ENCODE peak calls at places on chromosome 15, in five cellular contexts. One of them, this sample, is unnamed.

GRCh38 chr15:85329561-85330421 is 50.6 kb upstream of the AKAP13 start:
- DNase-seq in HS-5: no peak
- DNase-seq in hypothalamus: no peak
- DNase-seq in activated CD4-positive, alpha-beta T cell treated with anti-CD3 and anti-CD28 coated beads, Interleukin-2, amount 10 ng/mL, durations not matched to agents 7 days and 5 days: peak
- DNase-seq in bronchial epithelial cell: no peak
- DNase-seq in this sample: no peak

GRCh38 chr15:38061856-38062649 is 127.6 kb downstream of the TMCO5A start:
- DNase-seq in HS-5: no peak
- DNase-seq in hypothalamus: no peak
- DNase-seq in activated CD4-positive, alpha-beta T cell treated with anti-CD3 and anti-CD28 coated beads, Interleukin-2, amount 10 ng/mL, durations not matched to agents 7 days and 5 days: no peak
- DNase-seq in bronchial epithelial cell: no peak
- DNase-seq in this sample: no peak

GRCh38 chr15:65818927-65819562 is 27.0 kb upstream of the DENND4A start:
- DNase-seq in HS-5: no peak
- DNase-seq in hypothalamus: no peak
- DNase-seq in activated CD4-positive, alpha-beta T cell treated with anti-CD3 and anti-CD28 coated beads, Interleukin-2, amount 10 ng/mL, durations not matched to agents 7 days and 5 days: peak
- DNase-seq in bronchial epithelial cell: no peak
- DNase-seq in this sample: no peak

GRCh38 chr15:60912984-60913697 is 316.0 kb downstream of the RORA start:
- DNase-seq in HS-5: no peak
- DNase-seq in hypothalamus: peak
- DNase-seq in activated CD4-positive, alpha-beta T cell treated with anti-CD3 and anti-CD28 coated beads, Interleukin-2, amount 10 ng/mL, durations not matched to agents 7 days and 5 days: no peak
- DNase-seq in bronchial epithelial cell: no peak
- DNase-seq in this sample: no peak

GRCh38 chr15:78072080-78072892 is 5.2 kb downstream of the TBC1D2B start:
- DNase-seq in HS-5: no peak
- DNase-seq in hypothalamus: peak
- DNase-seq in activated CD4-positive, alpha-beta T cell treated with anti-CD3 and anti-CD28 coated beads, Interleukin-2, amount 10 ng/mL, durations not matched to agents 7 days and 5 days: peak
- DNase-seq in bronchial epithelial cell: peak
- DNase-seq in this sample: no peak

GRCh38 chr15:96335429-96335807 is 4.9 kb downstream of the NR2F2 start:
- DNase-seq in HS-5: no peak
- DNase-seq in hypothalamus: no peak
- DNase-seq in activated CD4-positive, alpha-beta T cell treated with anti-CD3 and anti-CD28 coated beads, Interleukin-2, amount 10 ng/mL, durations not matched to agents 7 days and 5 days: no peak
- DNase-seq in bronchial epithelial cell: no peak
- DNase-seq in this sample: no peak

GRCh38 chr15:97745481-97746071 is 214.9 kb upstream of the ARRDC4 start:
- DNase-seq in HS-5: no peak
- DNase-seq in hypothalamus: no peak
- DNase-seq in activated CD4-positive, alpha-beta T cell treated with anti-CD3 and anti-CD28 coated beads, Interleukin-2, amount 10 ng/mL, durations not matched to agents 7 days and 5 days: peak
- DNase-seq in bronchial epithelial cell: peak
- DNase-seq in this sample: no peak

GRCh38 chr15:21261965-21262850 is 178.1 kb downstream of the POTEB3 start:
- DNase-seq in HS-5: no peak
- DNase-seq in hypothalamus: no peak
- DNase-seq in activated CD4-positive, alpha-beta T cell treated with anti-CD3 and anti-CD28 coated beads, Interleukin-2, amount 10 ng/mL, durations not matched to agents 7 days and 5 days: no peak
- DNase-seq in bronchial epithelial cell: no peak
- DNase-seq in this sample: no peak

GRCh38 chr15:64286473-64286872 is 69.5 kb downstream of the CSNK1G1 start:
- DNase-seq in HS-5: no peak
- DNase-seq in hypothalamus: no peak
- DNase-seq in activated CD4-positive, alpha-beta T cell treated with anti-CD3 and anti-CD28 coated beads, Interleukin-2, amount 10 ng/mL, durations not matched to agents 7 days and 5 days: no peak
- DNase-seq in bronchial epithelial cell: no peak
- DNase-seq in this sample: no peak

GRCh38 chr15:99536422-99537033 is 29.3 kb upstream of the MEF2A start:
- DNase-seq in HS-5: peak
- DNase-seq in hypothalamus: no peak
- DNase-seq in activated CD4-positive, alpha-beta T cell treated with anti-CD3 and anti-CD28 coated beads, Interleukin-2, amount 10 ng/mL, durations not matched to agents 7 days and 5 days: no peak
- DNase-seq in bronchial epithelial cell: peak
- DNase-seq in this sample: no peak

GRCh38 chr15:31373970-31374369 is 47.3 kb downstream of the KLF13 start:
- DNase-seq in HS-5: no peak
- DNase-seq in hypothalamus: no peak
- DNase-seq in activated CD4-positive, alpha-beta T cell treated with anti-CD3 and anti-CD28 coated beads, Interleukin-2, amount 10 ng/mL, durations not matched to agents 7 days and 5 days: no peak
- DNase-seq in bronchial epithelial cell: no peak
- DNase-seq in this sample: no peak

GRCh38 chr15:65207280-65207679 is 4.0 kb downstream of the CILP start:
- DNase-seq in HS-5: no peak
- DNase-seq in hypothalamus: no peak
- DNase-seq in activated CD4-positive, alpha-beta T cell treated with anti-CD3 and anti-CD28 coated beads, Interleukin-2, amount 10 ng/mL, durations not matched to agents 7 days and 5 days: no peak
- DNase-seq in bronchial epithelial cell: no peak
- DNase-seq in this sample: no peak

GRCh38 chr15:84915011-84915958 is 30.8 kb downstream of the SLC28A1 start:
- DNase-seq in HS-5: no peak
- DNase-seq in hypothalamus: no peak
- DNase-seq in activated CD4-positive, alpha-beta T cell treated with anti-CD3 and anti-CD28 coated beads, Interleukin-2, amount 10 ng/mL, durations not matched to agents 7 days and 5 days: peak
- DNase-seq in bronchial epithelial cell: peak
- DNase-seq in this sample: no peak

GRCh38 chr15:56052389-56053045 is 59.1 kb upstream of the NEDD4 start:
- DNase-seq in HS-5: peak
- DNase-seq in hypothalamus: no peak
- DNase-seq in activated CD4-positive, alpha-beta T cell treated with anti-CD3 and anti-CD28 coated beads, Interleukin-2, amount 10 ng/mL, durations not matched to agents 7 days and 5 days: no peak
- DNase-seq in bronchial epithelial cell: peak
- DNase-seq in this sample: no peak

GRCh38 chr15:85589873-85590272 is 204.9 kb downstream of the KLHL25 start:
- DNase-seq in HS-5: no peak
- DNase-seq in hypothalamus: no peak
- DNase-seq in activated CD4-positive, alpha-beta T cell treated with anti-CD3 and anti-CD28 coated beads, Interleukin-2, amount 10 ng/mL, durations not matched to agents 7 days and 5 days: no peak
- DNase-seq in bronchial epithelial cell: peak
- DNase-seq in this sample: no peak

GRCh38 chr15:79640206-79640605 is 208.1 kb downstream of the MINAR1 start:
- DNase-seq in HS-5: peak
- DNase-seq in hypothalamus: no peak
- DNase-seq in activated CD4-positive, alpha-beta T cell treated with anti-CD3 and anti-CD28 coated beads, Interleukin-2, amount 10 ng/mL, durations not matched to agents 7 days and 5 days: no peak
- DNase-seq in bronchial epithelial cell: peak
- DNase-seq in this sample: no peak

GRCh38 chr15:51382787-51383186 is 41.3 kb downstream of the GLDN start:
- DNase-seq in HS-5: no peak
- DNase-seq in hypothalamus: peak
- DNase-seq in activated CD4-positive, alpha-beta T cell treated with anti-CD3 and anti-CD28 coated beads, Interleukin-2, amount 10 ng/mL, durations not matched to agents 7 days and 5 days: peak
- DNase-seq in bronchial epithelial cell: peak
- DNase-seq in this sample: no peak

GRCh38 chr15:50881121-50882048 is 27.1 kb upstream of the AP4E1 start:
- DNase-seq in HS-5: no peak
- DNase-seq in hypothalamus: no peak
- DNase-seq in activated CD4-positive, alpha-beta T cell treated with anti-CD3 and anti-CD28 coated beads, Interleukin-2, amount 10 ng/mL, durations not matched to agents 7 days and 5 days: no peak
- DNase-seq in bronchial epithelial cell: peak
- DNase-seq in this sample: no peak

GRCh38 chr15:75620043-75620775 is 5.3 kb downstream of the SNUPN start:
- DNase-seq in HS-5: peak
- DNase-seq in hypothalamus: no peak
- DNase-seq in activated CD4-positive, alpha-beta T cell treated with anti-CD3 and anti-CD28 coated beads, Interleukin-2, amount 10 ng/mL, durations not matched to agents 7 days and 5 days: no peak
- DNase-seq in bronchial epithelial cell: no peak
- DNase-seq in this sample: peak